ENCODE peak calls at places on chromosomes 2 and 18, in seven cellular contexts. One of them, this sample, is unnamed.
A peak's percentile ranks its signal among the peaks of the same experiment; 100 is the strongest.

GRCh38 chr2:206212673-206213513 is 53.2 kb downstream of the EEF1B2 start:
- DNase-seq in stimulated activated CD4-positive, alpha-beta T cell treated with anti-CD3 and anti-CD28 coated beads, TNF-alpha, amount 100 ng/mL, for 1 hour: no peak
- DNase-seq in heart right ventricle: no peak
- DNase-seq in GM19239: no peak
- DNase-seq in cardiac muscle cell: peak; percentile 15
- DNase-seq in thoracic aorta: no peak
- DNase-seq in tibial artery: no peak
- DNase-seq in this sample: no peak

GRCh38 chr2:200534572-200534971 is 8.6 kb downstream of the SGO2 start:
- DNase-seq in stimulated activated CD4-positive, alpha-beta T cell treated with anti-CD3 and anti-CD28 coated beads, TNF-alpha, amount 100 ng/mL, for 1 hour: no peak
- DNase-seq in heart right ventricle: no peak
- DNase-seq in GM19239: no peak
- DNase-seq in cardiac muscle cell: no peak
- DNase-seq in thoracic aorta: no peak
- DNase-seq in tibial artery: no peak
- DNase-seq in this sample: no peak

GRCh38 chr18:79302120-79302519 is 93.6 kb upstream of the NFATC1 start:
- DNase-seq in stimulated activated CD4-positive, alpha-beta T cell treated with anti-CD3 and anti-CD28 coated beads, TNF-alpha, amount 100 ng/mL, for 1 hour: no peak
- DNase-seq in heart right ventricle: no peak
- DNase-seq in GM19239: no peak
- DNase-seq in cardiac muscle cell: no peak
- DNase-seq in thoracic aorta: no peak
- DNase-seq in tibial artery: no peak
- DNase-seq in this sample: no peak

GRCh38 chr2:124476291-124476690 is 451.2 kb downstream of the CNTNAP5 start:
- DNase-seq in stimulated activated CD4-positive, alpha-beta T cell treated with anti-CD3 and anti-CD28 coated beads, TNF-alpha, amount 100 ng/mL, for 1 hour: no peak
- DNase-seq in heart right ventricle: no peak
- DNase-seq in GM19239: no peak
- DNase-seq in cardiac muscle cell: no peak
- DNase-seq in thoracic aorta: no peak
- DNase-seq in tibial artery: no peak
- DNase-seq in this sample: no peak

GRCh38 chr2:232925769-232926163 is 55.7 kb downstream of the SNORC start:
- DNase-seq in stimulated activated CD4-positive, alpha-beta T cell treated with anti-CD3 and anti-CD28 coated beads, TNF-alpha, amount 100 ng/mL, for 1 hour: no peak
- DNase-seq in heart right ventricle: no peak
- DNase-seq in GM19239: no peak
- DNase-seq in cardiac muscle cell: peak; percentile 27
- DNase-seq in thoracic aorta: no peak
- DNase-seq in tibial artery: no peak
- DNase-seq in this sample: no peak

GRCh38 chr2:98550165-98550564 is 58.1 kb downstream of the COA5 start:
- DNase-seq in stimulated activated CD4-positive, alpha-beta T cell treated with anti-CD3 and anti-CD28 coated beads, TNF-alpha, amount 100 ng/mL, for 1 hour: no peak
- DNase-seq in heart right ventricle: no peak
- DNase-seq in GM19239: no peak
- DNase-seq in cardiac muscle cell: no peak
- DNase-seq in thoracic aorta: no peak
- DNase-seq in tibial artery: peak; percentile 7
- DNase-seq in this sample: no peak

GRCh38 chr18:59613903-59614302 is 83.3 kb downstream of the CCBE1 start:
- DNase-seq in stimulated activated CD4-positive, alpha-beta T cell treated with anti-CD3 and anti-CD28 coated beads, TNF-alpha, amount 100 ng/mL, for 1 hour: no peak
- DNase-seq in heart right ventricle: no peak
- DNase-seq in GM19239: no peak
- DNase-seq in cardiac muscle cell: no peak
- DNase-seq in thoracic aorta: no peak
- DNase-seq in tibial artery: no peak
- DNase-seq in this sample: no peak

GRCh38 chr2:107582487-107582886 is 244.2 kb upstream of the RGPD4 start:
- DNase-seq in stimulated activated CD4-positive, alpha-beta T cell treated with anti-CD3 and anti-CD28 coated beads, TNF-alpha, amount 100 ng/mL, for 1 hour: no peak
- DNase-seq in heart right ventricle: no peak
- DNase-seq in GM19239: no peak
- DNase-seq in cardiac muscle cell: no peak
- DNase-seq in thoracic aorta: no peak
- DNase-seq in tibial artery: no peak
- DNase-seq in this sample: no peak

GRCh38 chr2:151120016-151120415 is 141.6 kb downstream of the RBM43 start:
- DNase-seq in stimulated activated CD4-positive, alpha-beta T cell treated with anti-CD3 and anti-CD28 coated beads, TNF-alpha, amount 100 ng/mL, for 1 hour: no peak
- DNase-seq in heart right ventricle: no peak
- DNase-seq in GM19239: no peak
- DNase-seq in cardiac muscle cell: no peak
- DNase-seq in thoracic aorta: no peak
- DNase-seq in tibial artery: no peak
- DNase-seq in this sample: no peak

GRCh38 chr2:187453078-187453641 is 5.1 kb upstream of the CALCRL start:
- DNase-seq in stimulated activated CD4-positive, alpha-beta T cell treated with anti-CD3 and anti-CD28 coated beads, TNF-alpha, amount 100 ng/mL, for 1 hour: no peak
- DNase-seq in heart right ventricle: no peak
- DNase-seq in GM19239: no peak
- DNase-seq in cardiac muscle cell: peak; percentile 22
- DNase-seq in thoracic aorta: no peak
- DNase-seq in tibial artery: no peak
- DNase-seq in this sample: no peak

GRCh38 chr18:62878305-62878704 is 163.0 kb downstream of the PHLPP1 start:
- DNase-seq in stimulated activated CD4-positive, alpha-beta T cell treated with anti-CD3 and anti-CD28 coated beads, TNF-alpha, amount 100 ng/mL, for 1 hour: no peak
- DNase-seq in heart right ventricle: no peak
- DNase-seq in GM19239: no peak
- DNase-seq in cardiac muscle cell: no peak
- DNase-seq in thoracic aorta: no peak
- DNase-seq in tibial artery: no peak
- DNase-seq in this sample: no peak